ENCODE peak calls at places on chromosomes 16 and 17, in six cellular contexts. S is H7, F is ovary, W is heart right ventricle, Q is adrenal gland, J is neuronal stem cell. T is an unnamed sample. For H3K27me3, the result is how much of the 10 kb centered on the place peaks cover.

GRCh38 chr17:538096-538973 is 176.3 kb downstream of the VPS53 start:
- DNase-seq in F (no peak), W (no peak), J (no peak), Q (no peak), S (no peak), T (no peak)

GRCh38 chr17:304461-304860 is 48.1 kb downstream of the RPH3AL start:
- DNase-seq in S (peak), W (no peak), J (peak), F (peak), Q (peak), T (no peak)

GRCh38 chr16:24975428-24975889 is 39.7 kb downstream of the ARHGAP17 start:
- DNase-seq in W (no peak), F (no peak), S (no peak), Q (peak), J (no peak), T (no peak)

GRCh38 chr17:9240659-9241370 is 219.5 kb downstream of the NTN1 start:
- DNase-seq in J (no peak), Q (peak), W (peak), S (peak), F (peak), T (no peak)

GRCh38 chr17:9928601-9929341 is 23.7 kb upstream of the RCVRN start:
- DNase-seq in Q (no peak), J (peak), F (peak), W (no peak), S (peak), T (no peak)

GRCh38 chr17:46818319-46818928 is at the start of gene WNT3:
- DNase-seq in J (no peak), S (peak), F (no peak), Q (no peak), W (no peak), T (no peak)

GRCh38 chr17:58756246-58757161 is 850 bp downstream of the PPM1E start:
- DNase-seq in Q (peak), J (peak), W (no peak), F (no peak), S (peak), T (no peak)

GRCh38 chr16:74862743-74863244 is 88.2 kb upstream of the FA2H start:
- DNase-seq in W (no peak), J (peak), S (peak), Q (no peak), F (no peak), T (no peak)

GRCh38 chr17:44203731-44204452 is 4.2 kb upstream of the ATXN7L3 start:
- DNase-seq in W (no peak), S (peak), F (no peak), J (peak), Q (no peak), T (no peak)

GRCh38 chr16:21242756-21243155 is 9.3 kb downstream of the ANKS4B start:
- DNase-seq in S (no peak), Q (no peak), W (no peak), F (no peak), J (no peak), T (no peak)

GRCh38 chr17:79629548-79630049 is 18.7 kb upstream of the RBFOX3 start:
- DNase-seq in F (no peak), S (no peak), Q (no peak), J (no peak), W (no peak), T (no peak)

GRCh38 chr17:1598399-1599095 is 30.1 kb downstream of the SLC43A2 start:
- DNase-seq in W (no peak), J (no peak), F (no peak), Q (no peak), S (no peak), T (no peak)

GRCh38 chr16:82523786-82524185 is 103.0 kb upstream of the CDH13 start:
- DNase-seq in J (no peak), S (no peak), F (no peak), W (no peak), Q (no peak), T (no peak)

GRCh38 chr17:50829336-50829735 is 6.0 kb upstream of the WFIKKN2 start:
- DNase-seq in Q (no peak), S (peak), F (no peak), W (no peak), J (no peak), T (no peak)

GRCh38 chr17:58865301-58865700 is 109.6 kb downstream of the PPM1E start:
- DNase-seq in J (no peak), W (no peak), Q (no peak), F (no peak), S (no peak), T (no peak)

GRCh38 chr16:57645691-57646387 is 17.4 kb downstream of the ADGRG1 start:
- DNase-seq in W (peak), S (no peak), J (no peak), F (no peak), Q (no peak), T (no peak)

GRCh38 chr17:63928966-63929695 is 3.0 kb downstream of the CD79B start:
- DNase-seq in J (no peak), Q (no peak), F (no peak), W (no peak), S (peak), T (no peak)

GRCh38 chr16:57810197-57811024 is 8.1 kb upstream of the KIFC3 start:
- DNase-seq in S (peak), F (peak), Q (peak), J (no peak), W (peak), T (no peak)

GRCh38 chr16:9160551-9160911 is 69.1 kb downstream of the HAPSTR1 start:
- DNase-seq in J (no peak), W (no peak), S (no peak), Q (no peak), F (no peak), T (no peak)

GRCh38 chr17:76956846-76957540 is 88.8 kb downstream of the MGAT5B start:
- DNase-seq in Q (no peak), F (no peak), J (no peak), S (peak), W (no peak), T (no peak)

GRCh38 chr16:65314246-65315003 is 192.6 kb upstream of the CDH11 start:
- DNase-seq in J (no peak), F (no peak), S (no peak), W (no peak), Q (no peak), T (no peak)

GRCh38 chr17:27609606-27610303 is 21.2 kb upstream of the LGALS9 start:
- DNase-seq in W (no peak), J (no peak), S (peak), F (peak), Q (peak), T (no peak)

GRCh38 chr17:60720763-60721531 is 43.3 kb downstream of the BCAS3 start:
- DNase-seq in S (peak), W (no peak), J (peak), Q (peak), F (no peak), T (no peak)

GRCh38 chr17:5630434-5630833 is 46.1 kb upstream of the NLRP1 start:
- DNase-seq in J (no peak), W (no peak), F (no peak), S (no peak), Q (no peak), T (no peak)

GRCh38 chr17:64051153-64051552 is 30.7 kb upstream of the ICAM2 start:
- DNase-seq in S (no peak), Q (no peak), F (no peak), J (no peak), W (no peak), T (no peak)

GRCh38 chr17:68314916-68315535 is 23.7 kb downstream of the ARSG start:
- DNase-seq in J (no peak), S (no peak), W (no peak), Q (peak), F (no peak), T (no peak)

GRCh38 chr16:8641671-8642070 is 20.2 kb downstream of the METTL22 start:
- DNase-seq in S (no peak), J (no peak), F (no peak), Q (no peak), W (no peak), T (no peak)

GRCh38 chr17:28750178-28751047 is 6.6 kb downstream of the TRAF4 start:
- DNase-seq in F (peak), J (peak), W (peak), Q (peak), S (peak), T (no peak)

GRCh38 chr17:27540300-27541105 is 84.3 kb downstream of the KSR1 start:
- DNase-seq in F (peak), S (no peak), W (peak), Q (peak), J (no peak), T (no peak)

GRCh38 chr17:12048843-12049473 is 28.3 kb downstream of the MAP2K4 start:
- DNase-seq in J (no peak), W (no peak), F (no peak), S (no peak), Q (no peak), T (no peak)

GRCh38 chr16:11105038-11105903 is 150.7 kb downstream of the SOCS1 start:
- DNase-seq in F (no peak), S (no peak), W (no peak), Q (peak), J (no peak), T (no peak)

GRCh38 chr16:9039208-9039607 is 52.2 kb upstream of the HAPSTR1 start:
- DNase-seq in S (no peak), Q (no peak), F (no peak), J (no peak), W (no peak), T (no peak)

GRCh38 chr16:12063435-12063834 is 86.9 kb downstream of the SNX29 start:
- DNase-seq in F (no peak), S (no peak), Q (no peak), J (no peak), W (no peak), T (no peak)

GRCh38 chr17:49527927-49528651 is 33.0 kb downstream of the NGFR start:
- DNase-seq in J (no peak), S (peak), W (no peak), F (no peak), Q (no peak), T (no peak)

GRCh38 chr16:88385831-88386815 is 3.4 kb downstream of the ZNF469 start:
- DNase-seq in J (no peak), W (no peak), S (peak), Q (no peak), F (no peak), T (no peak)

GRCh38 chr16:88382491-88383400 is at the start of gene ZNF469:
- DNase-seq in S (peak), J (no peak), Q (no peak), F (peak), W (no peak), T (no peak)

GRCh38 chr16:88385112-88385594 is 2.4 kb downstream of the ZNF469 start:
- DNase-seq in J (no peak), S (no peak), W (no peak), Q (no peak), F (no peak), T (no peak)

GRCh38 chr16:88383401-88384221 is 852 bp downstream of the ZNF469 start:
- DNase-seq in J (no peak), W (peak), S (peak), Q (no peak), F (peak), T (no peak)

GRCh38 chr16:88384222-88385111 is 1.7 kb downstream of the ZNF469 start:
- DNase-seq in Q (no peak), F (no peak), J (no peak), S (peak), W (no peak), T (no peak)
- H3K27me3 ChIP-seq in Q (under half), F (under half), J (under half), S (under half), W (under half), T (under half)

GRCh38 chr17:15414502-15415348 is 52.7 kb downstream of the CDRT4 start:
- DNase-seq in W (peak), S (no peak), J (no peak), F (no peak), Q (no peak), T (no peak)
- H3K27me3 ChIP-seq in W (under half), S (under half), J (under half), F (under half), Q (under half), T (under half)

GRCh38 chr17:7098802-7099459 is 15.7 kb downstream of the ASGR2 start:
- DNase-seq in Q (no peak), W (no peak), J (no peak), S (no peak), F (no peak), T (no peak)
- H3K27me3 ChIP-seq in Q (under half), W (under half), J (under half), S (under half), F (under half), T (under half)

GRCh38 chr16:66434619-66435430 is 7.7 kb downstream of the BEAN1 start:
- DNase-seq in J (no peak), W (no peak), F (no peak), Q (no peak), S (peak), T (no peak)
- H3K27me3 ChIP-seq in J (under half), W (under half), F (under half), Q (under half), S (under half), T (under half)

DNA sequence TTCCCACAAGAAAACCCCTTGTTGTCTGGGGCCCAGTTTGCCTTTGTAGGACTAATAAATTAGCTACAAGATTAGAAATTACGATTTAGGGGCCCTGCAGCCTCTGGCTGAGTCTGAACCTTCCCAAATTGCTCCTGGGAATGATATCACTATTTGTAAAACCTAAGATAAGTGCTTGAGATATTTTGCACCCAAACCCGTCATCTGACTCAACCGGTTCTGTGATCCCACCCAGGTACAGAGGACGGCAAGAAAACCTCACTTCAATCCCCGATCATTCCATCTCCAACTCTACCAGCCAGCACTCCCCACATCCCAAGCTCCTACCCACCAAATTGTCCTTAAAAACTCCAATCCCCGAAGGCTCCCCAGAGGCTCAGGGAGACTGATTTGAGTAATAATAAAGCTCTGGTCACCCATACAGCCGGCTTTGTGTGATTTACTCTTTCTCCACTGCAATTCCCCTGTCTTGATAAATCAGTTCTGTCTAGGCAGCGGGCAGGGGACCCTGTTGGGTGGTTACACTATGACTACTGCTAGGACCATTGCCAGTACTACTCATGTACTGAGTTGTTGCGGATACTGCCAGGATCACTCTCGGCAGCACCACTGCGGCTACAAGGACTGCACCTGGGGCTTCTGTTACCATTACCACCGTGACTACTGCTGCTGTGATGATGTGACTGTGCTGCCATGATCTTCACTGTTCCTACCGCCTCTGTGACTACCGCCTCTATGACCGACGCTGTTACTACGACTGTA is 73.1 kb downstream of the IRF8 start:
- DNase-seq in W (no peak), J (no peak), S (no peak), F (no peak), Q (no peak), T (no peak)
- H3K27me3 ChIP-seq in W (under half), J (under half), S (under half), F (under half), Q (under half), T (under half)

DNA sequence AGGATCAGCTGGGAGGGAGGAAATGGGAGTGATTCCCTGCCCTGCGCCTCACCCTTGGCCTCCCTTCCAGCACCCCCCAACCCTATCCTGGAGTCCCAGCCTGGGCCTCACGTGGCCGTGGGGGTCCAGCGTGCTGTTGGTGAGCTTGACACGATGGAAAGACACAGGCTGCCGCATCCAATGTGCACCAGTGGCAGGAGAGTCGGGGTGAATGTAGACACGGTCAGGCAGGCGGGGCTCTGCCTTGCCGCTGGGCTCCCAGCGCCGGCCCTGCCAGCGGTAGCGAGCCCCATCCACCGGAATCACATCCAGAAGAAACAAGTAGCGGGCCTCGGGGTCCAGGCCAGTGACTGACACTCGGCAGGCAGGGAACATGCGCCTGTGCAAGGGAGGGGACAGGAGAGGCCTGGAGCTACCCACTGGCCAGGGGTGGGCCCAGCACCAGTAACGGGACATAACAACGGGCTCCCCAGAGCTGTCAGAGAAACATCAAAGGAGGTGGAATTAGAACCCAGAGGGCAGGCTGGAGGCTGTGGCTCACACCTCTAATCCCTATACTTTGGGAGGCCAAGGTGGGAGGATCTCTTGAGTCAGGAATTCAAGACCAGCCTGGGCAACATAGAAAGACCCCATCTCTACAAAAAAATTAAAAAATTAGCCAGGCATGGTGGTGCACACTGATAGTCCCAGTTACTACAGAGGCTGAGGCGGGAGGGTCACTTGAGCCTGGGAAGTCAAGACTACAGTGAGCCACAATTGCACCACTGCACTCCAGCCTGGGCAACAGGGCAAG is 2.7 kb downstream of the TBX6 start:
- DNase-seq in Q (no peak), F (no peak), J (no peak), W (no peak), S (no peak), T (no peak)
- H3K27me3 ChIP-seq in Q (under half), F (under half), J (under half), W (under half), S (under half), T (under half)

GRCh38 chr17:45221997-45222272 is 250 bp downstream of the FMNL1 start:
- DNase-seq in S (no peak), W (peak), Q (no peak), J (no peak), F (no peak), T (no peak)

GRCh38 chr17:45222273-45222993 is 748 bp downstream of the FMNL1 start:
- DNase-seq in S (no peak), J (no peak), W (no peak), F (no peak), Q (no peak), T (no peak)

GRCh38 chr17:45221081-45221996 is at the start of gene FMNL1:
- DNase-seq in S (no peak), F (no peak), Q (no peak), J (no peak), W (peak), T (no peak)

GRCh38 chr17:45218895-45219661 is 2.6 kb upstream of the FMNL1 start:
- DNase-seq in F (peak), J (peak), Q (peak), W (peak), S (peak), T (no peak)

DNA sequence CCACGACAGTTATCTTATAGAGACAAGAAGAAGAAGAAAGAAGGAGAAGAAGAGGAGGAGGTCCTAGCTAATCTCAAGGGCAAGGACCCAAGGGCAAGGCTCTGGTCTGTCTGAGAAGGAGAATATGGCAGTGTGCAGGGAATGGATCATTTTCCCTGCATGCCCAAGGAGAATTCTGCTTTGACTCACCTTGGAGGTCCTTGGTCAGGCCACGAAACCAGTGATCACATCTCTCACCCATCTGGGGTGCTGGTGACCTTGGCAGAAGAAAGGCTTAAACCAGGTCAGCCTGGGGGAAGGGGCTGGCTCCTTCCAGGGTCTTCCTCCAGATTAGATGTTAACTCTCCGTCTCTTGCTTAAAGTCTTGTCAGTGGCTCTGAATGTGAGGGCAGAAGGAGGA is 1.6 kb upstream of the FMNL1 start:
- DNase-seq in Q (no peak), J (no peak), W (no peak), S (peak), F (no peak), T (no peak)
- H3K27me3 ChIP-seq in Q (under half), J (under half), W (under half), S (under half), F (under half), T (under half)

GRCh38 chr16:54280751-54281150 is 5.8 kb downstream of the IRX3 start:
- DNase-seq in J (no peak), Q (no peak), W (no peak), F (no peak), S (no peak), T (no peak)

GRCh38 chr16:54282923-54283734 is 3.5 kb downstream of the IRX3 start:
- DNase-seq in W (no peak), S (peak), Q (no peak), J (peak), F (no peak), T (no peak)

GRCh38 chr16:54282202-54282922 is 4.2 kb downstream of the IRX3 start:
- DNase-seq in W (peak), F (no peak), J (peak), Q (peak), S (peak), T (no peak)

GRCh38 chr16:54283735-54284318 is 2.8 kb downstream of the IRX3 start:
- DNase-seq in F (no peak), Q (no peak), J (no peak), W (no peak), S (peak), T (no peak)

GRCh38 chr16:54281535-54282201 is 4.9 kb downstream of the IRX3 start:
- DNase-seq in F (no peak), W (no peak), J (no peak), Q (no peak), S (peak), T (no peak)
- H3K27me3 ChIP-seq in F (under half), W (under half), J (under half), Q (under half), S (half or more), T (under half)

GRCh38 chr17:39641883-39642282 is 4.9 kb downstream of the STARD3 start:
- DNase-seq in Q (peak), S (no peak), W (no peak), F (no peak), J (no peak), T (no peak)

GRCh38 chr17:39642675-39643074 is 5.7 kb downstream of the STARD3 start:
- DNase-seq in S (no peak), J (no peak), Q (no peak), F (no peak), W (no peak), T (no peak)

GRCh38 chr17:39641119-39641496 is 4.2 kb downstream of the STARD3 start:
- DNase-seq in J (no peak), W (no peak), S (no peak), F (no peak), Q (no peak), T (no peak)

GRCh38 chr17:39640493-39641118 is 3.7 kb downstream of the STARD3 start:
- DNase-seq in J (no peak), Q (peak), F (no peak), W (no peak), S (no peak), T (no peak)

GRCh38 chr17:39643271-39643670 is 6.3 kb downstream of the STARD3 start:
- DNase-seq in W (no peak), J (no peak), F (no peak), S (no peak), Q (peak), T (no peak)
- H3K27me3 ChIP-seq in W (under half), J (under half), F (under half), S (under half), Q (under half), T (under half)